ENCODE peak calls at places on chromosomes 3 and 15, in four cellular contexts. One of them, this sample, is unnamed.

GRCh38 chr3:24640330-24640877 is 145.8 kb upstream of the THRB start:
- DNase-seq in right cardiac atrium: no peak
- DNase-seq in ovary: no peak
- DNase-seq in CD4-positive, CD25-positive, alpha-beta regulatory T cell: no peak
- DNase-seq in this sample: no peak

GRCh38 chr3:31541102-31541501 is 8.4 kb downstream of the STT3B start:
- DNase-seq in ovary: no peak
- DNase-seq in CD4-positive, CD25-positive, alpha-beta regulatory T cell: peak
- DNase-seq in right cardiac atrium: no peak
- DNase-seq in this sample: no peak

GRCh38 chr15:62886431-62887071 is 156.0 kb upstream of the TPM1 start:
- DNase-seq in CD4-positive, CD25-positive, alpha-beta regulatory T cell: no peak
- DNase-seq in ovary: peak
- DNase-seq in right cardiac atrium: no peak
- DNase-seq in this sample: no peak

GRCh38 chr15:99474981-99475753 is 90.6 kb upstream of the MEF2A start:
- DNase-seq in CD4-positive, CD25-positive, alpha-beta regulatory T cell: no peak
- DNase-seq in ovary: no peak
- DNase-seq in right cardiac atrium: peak
- DNase-seq in this sample: no peak

GRCh38 chr3:63961891-63962290 is 49.7 kb upstream of the SCAANT1 start:
- DNase-seq in ovary: no peak
- DNase-seq in right cardiac atrium: no peak
- DNase-seq in CD4-positive, CD25-positive, alpha-beta regulatory T cell: peak
- DNase-seq in this sample: no peak

GRCh38 chr3:44065311-44065710 is 176.4 kb upstream of the TOPAZ1 start:
- DNase-seq in right cardiac atrium: peak
- DNase-seq in CD4-positive, CD25-positive, alpha-beta regulatory T cell: no peak
- DNase-seq in ovary: no peak
- DNase-seq in this sample: no peak

GRCh38 chr3:186465508-186465907 is 78.7 kb downstream of the CRYGS start:
- DNase-seq in CD4-positive, CD25-positive, alpha-beta regulatory T cell: no peak
- DNase-seq in ovary: no peak
- DNase-seq in right cardiac atrium: no peak
- DNase-seq in this sample: no peak

GRCh38 chr3:177514341-177515193 is 317.3 kb upstream of the TBL1XR1 start:
- DNase-seq in right cardiac atrium: no peak
- DNase-seq in ovary: no peak
- DNase-seq in CD4-positive, CD25-positive, alpha-beta regulatory T cell: no peak
- DNase-seq in this sample: no peak

GRCh38 chr3:48409291-48410201 is 20.3 kb downstream of the PLXNB1 start:
- DNase-seq in right cardiac atrium: peak
- DNase-seq in CD4-positive, CD25-positive, alpha-beta regulatory T cell: no peak
- DNase-seq in ovary: peak
- DNase-seq in this sample: no peak

GRCh38 chr15:66927326-66928077 is 137.9 kb upstream of the SMAD3 start:
- DNase-seq in ovary: no peak
- DNase-seq in CD4-positive, CD25-positive, alpha-beta regulatory T cell: no peak
- DNase-seq in right cardiac atrium: no peak
- DNase-seq in this sample: no peak

GRCh38 chr3:182392182-182392917 is 401.0 kb upstream of the ATP11B start:
- DNase-seq in ovary: no peak
- DNase-seq in right cardiac atrium: no peak
- DNase-seq in CD4-positive, CD25-positive, alpha-beta regulatory T cell: no peak
- DNase-seq in this sample: no peak

GRCh38 chr3:39090922-39091321 is 16.5 kb downstream of the GORASP1 start:
- DNase-seq in right cardiac atrium: no peak
- DNase-seq in CD4-positive, CD25-positive, alpha-beta regulatory T cell: no peak
- DNase-seq in ovary: no peak
- DNase-seq in this sample: no peak

GRCh38 chr3:24740367-24740766 is 245.7 kb upstream of the THRB start:
- DNase-seq in right cardiac atrium: no peak
- DNase-seq in CD4-positive, CD25-positive, alpha-beta regulatory T cell: no peak
- DNase-seq in ovary: no peak
- DNase-seq in this sample: no peak

GRCh38 chr3:452221-452620 is 255.7 kb downstream of the CHL1 start:
- DNase-seq in CD4-positive, CD25-positive, alpha-beta regulatory T cell: no peak
- DNase-seq in right cardiac atrium: no peak
- DNase-seq in ovary: no peak
- DNase-seq in this sample: no peak

GRCh38 chr3:101962055-101962454 is 112.7 kb downstream of the NFKBIZ start:
- DNase-seq in CD4-positive, CD25-positive, alpha-beta regulatory T cell: no peak
- DNase-seq in ovary: no peak
- DNase-seq in right cardiac atrium: no peak
- DNase-seq in this sample: no peak

GRCh38 chr15:73982251-73982962 is 9.7 kb downstream of the STOML1 start:
- DNase-seq in ovary: peak
- DNase-seq in right cardiac atrium: peak
- DNase-seq in CD4-positive, CD25-positive, alpha-beta regulatory T cell: no peak
- DNase-seq in this sample: peak

GRCh38 chr3:33790091-33790490 is 8.3 kb upstream of the PDCD6IP start:
- DNase-seq in CD4-positive, CD25-positive, alpha-beta regulatory T cell: no peak
- DNase-seq in right cardiac atrium: no peak
- DNase-seq in ovary: no peak
- DNase-seq in this sample: no peak

GRCh38 chr3:23055733-23056376 is 147.3 kb upstream of the UBE2E2 start:
- DNase-seq in right cardiac atrium: no peak
- DNase-seq in CD4-positive, CD25-positive, alpha-beta regulatory T cell: peak
- DNase-seq in ovary: no peak
- DNase-seq in this sample: no peak

GRCh38 chr3:72149645-72150044 is 364.7 kb upstream of the PROK2 start:
- DNase-seq in CD4-positive, CD25-positive, alpha-beta regulatory T cell: no peak
- DNase-seq in ovary: no peak
- DNase-seq in right cardiac atrium: no peak
- DNase-seq in this sample: no peak

GRCh38 chr3:5116568-5116967 is 5.5 kb upstream of the ARL8B start:
- DNase-seq in CD4-positive, CD25-positive, alpha-beta regulatory T cell: no peak
- DNase-seq in right cardiac atrium: no peak
- DNase-seq in ovary: no peak
- DNase-seq in this sample: no peak

GRCh38 chr15:69666921-69667811 is 214.5 kb downstream of the RPLP1 start:
- DNase-seq in ovary: no peak
- DNase-seq in CD4-positive, CD25-positive, alpha-beta regulatory T cell: no peak
- DNase-seq in right cardiac atrium: no peak
- DNase-seq in this sample: no peak

GRCh38 chr3:40229411-40229810 is 80.1 kb upstream of the EIF1B start:
- DNase-seq in CD4-positive, CD25-positive, alpha-beta regulatory T cell: no peak
- DNase-seq in right cardiac atrium: peak
- DNase-seq in ovary: no peak
- DNase-seq in this sample: no peak

GRCh38 chr3:171676600-171677175 is 133.6 kb downstream of the PLD1 start:
- DNase-seq in ovary: no peak
- DNase-seq in CD4-positive, CD25-positive, alpha-beta regulatory T cell: no peak
- DNase-seq in right cardiac atrium: peak
- DNase-seq in this sample: no peak

GRCh38 chr3:171007316-171007715 is 19.2 kb downstream of the SLC2A2 start:
- DNase-seq in ovary: no peak
- DNase-seq in CD4-positive, CD25-positive, alpha-beta regulatory T cell: no peak
- DNase-seq in right cardiac atrium: no peak
- DNase-seq in this sample: no peak

GRCh38 chr3:57110797-57111196 is 50.3 kb downstream of the SPATA12 start:
- DNase-seq in CD4-positive, CD25-positive, alpha-beta regulatory T cell: no peak
- DNase-seq in right cardiac atrium: no peak
- DNase-seq in ovary: no peak
- DNase-seq in this sample: no peak

GRCh38 chr3:112011376-112011940 is 12.7 kb downstream of the TAGLN3 start:
- DNase-seq in CD4-positive, CD25-positive, alpha-beta regulatory T cell: no peak
- DNase-seq in right cardiac atrium: no peak
- DNase-seq in ovary: no peak
- DNase-seq in this sample: no peak

GRCh38 chr3:10688126-10688525 is 127.9 kb upstream of the SLC6A11 start:
- DNase-seq in CD4-positive, CD25-positive, alpha-beta regulatory T cell: no peak
- DNase-seq in right cardiac atrium: no peak
- DNase-seq in ovary: no peak
- DNase-seq in this sample: no peak

GRCh38 chr3:45464336-45464809 is 76.0 kb downstream of the LARS2 start:
- DNase-seq in CD4-positive, CD25-positive, alpha-beta regulatory T cell: peak
- DNase-seq in ovary: no peak
- DNase-seq in right cardiac atrium: peak
- DNase-seq in this sample: no peak

GRCh38 chr15:77456746-77457618 is 36.3 kb downstream of the HMG20A start:
- DNase-seq in right cardiac atrium: no peak
- DNase-seq in ovary: no peak
- DNase-seq in CD4-positive, CD25-positive, alpha-beta regulatory T cell: no peak
- DNase-seq in this sample: no peak

GRCh38 chr3:48352546-48352945 is 19.1 kb upstream of the SPINK8 start:
- DNase-seq in ovary: no peak
- DNase-seq in CD4-positive, CD25-positive, alpha-beta regulatory T cell: no peak
- DNase-seq in right cardiac atrium: no peak
- DNase-seq in this sample: no peak

GRCh38 chr15:95025924-95026728 is 794.8 kb downstream of the MCTP2 start:
- DNase-seq in right cardiac atrium: peak
- DNase-seq in ovary: peak
- DNase-seq in CD4-positive, CD25-positive, alpha-beta regulatory T cell: no peak
- DNase-seq in this sample: no peak

GRCh38 chr3:28467414-28467813 is 118.8 kb upstream of the AZI2 start:
- DNase-seq in ovary: no peak
- DNase-seq in CD4-positive, CD25-positive, alpha-beta regulatory T cell: no peak
- DNase-seq in right cardiac atrium: no peak
- DNase-seq in this sample: no peak

GRCh38 chr3:190538288-190538687 is 24.4 kb downstream of the IL1RAP start:
- DNase-seq in CD4-positive, CD25-positive, alpha-beta regulatory T cell: no peak
- DNase-seq in ovary: no peak
- DNase-seq in right cardiac atrium: no peak
- DNase-seq in this sample: no peak

GRCh38 chr3:87261925-87262324 is 14.5 kb downstream of the POU1F1 start:
- DNase-seq in ovary: no peak
- DNase-seq in right cardiac atrium: no peak
- DNase-seq in CD4-positive, CD25-positive, alpha-beta regulatory T cell: no peak
- DNase-seq in this sample: no peak

GRCh38 chr3:76442374-76442915 is 597.5 kb upstream of the ROBO2 start:
- DNase-seq in right cardiac atrium: no peak
- DNase-seq in CD4-positive, CD25-positive, alpha-beta regulatory T cell: no peak
- DNase-seq in ovary: no peak
- DNase-seq in this sample: no peak

GRCh38 chr3:56939759-56940323 is 120.6 kb upstream of the SPATA12 start:
- DNase-seq in ovary: no peak
- DNase-seq in right cardiac atrium: no peak
- DNase-seq in CD4-positive, CD25-positive, alpha-beta regulatory T cell: no peak
- DNase-seq in this sample: no peak

GRCh38 chr15:40550381-40551037 is 14.3 kb downstream of the CCDC32 start:
- DNase-seq in right cardiac atrium: no peak
- DNase-seq in CD4-positive, CD25-positive, alpha-beta regulatory T cell: no peak
- DNase-seq in ovary: no peak
- DNase-seq in this sample: no peak

GRCh38 chr3:153138267-153139210 is 23.5 kb upstream of the RAP2B start:
- DNase-seq in ovary: no peak
- DNase-seq in CD4-positive, CD25-positive, alpha-beta regulatory T cell: no peak
- DNase-seq in right cardiac atrium: peak
- DNase-seq in this sample: no peak
- H3K27ac ChIP-seq in ovary: no peak
- H3K27ac ChIP-seq in CD4-positive, CD25-positive, alpha-beta regulatory T cell: no peak
- H3K27ac ChIP-seq in right cardiac atrium: no peak
- H3K27ac ChIP-seq in this sample: no peak

GRCh38 chr3:153163349-153164008 is 1.5 kb downstream of the RAP2B start:
- DNase-seq in ovary: no peak
- DNase-seq in CD4-positive, CD25-positive, alpha-beta regulatory T cell: no peak
- DNase-seq in right cardiac atrium: no peak
- DNase-seq in this sample: no peak
- H3K27ac ChIP-seq in ovary: peak
- H3K27ac ChIP-seq in CD4-positive, CD25-positive, alpha-beta regulatory T cell: peak
- H3K27ac ChIP-seq in right cardiac atrium: peak
- H3K27ac ChIP-seq in this sample: peak

GRCh38 chr3:105877625-105877913 is 8.8 kb upstream of the CBLB start:
- DNase-seq in right cardiac atrium: no peak
- DNase-seq in CD4-positive, CD25-positive, alpha-beta regulatory T cell: no peak
- DNase-seq in ovary: no peak
- DNase-seq in this sample: no peak
- H3K27ac ChIP-seq in right cardiac atrium: no peak
- H3K27ac ChIP-seq in CD4-positive, CD25-positive, alpha-beta regulatory T cell: no peak
- H3K27ac ChIP-seq in ovary: no peak
- H3K27ac ChIP-seq in this sample: no peak

DNA sequence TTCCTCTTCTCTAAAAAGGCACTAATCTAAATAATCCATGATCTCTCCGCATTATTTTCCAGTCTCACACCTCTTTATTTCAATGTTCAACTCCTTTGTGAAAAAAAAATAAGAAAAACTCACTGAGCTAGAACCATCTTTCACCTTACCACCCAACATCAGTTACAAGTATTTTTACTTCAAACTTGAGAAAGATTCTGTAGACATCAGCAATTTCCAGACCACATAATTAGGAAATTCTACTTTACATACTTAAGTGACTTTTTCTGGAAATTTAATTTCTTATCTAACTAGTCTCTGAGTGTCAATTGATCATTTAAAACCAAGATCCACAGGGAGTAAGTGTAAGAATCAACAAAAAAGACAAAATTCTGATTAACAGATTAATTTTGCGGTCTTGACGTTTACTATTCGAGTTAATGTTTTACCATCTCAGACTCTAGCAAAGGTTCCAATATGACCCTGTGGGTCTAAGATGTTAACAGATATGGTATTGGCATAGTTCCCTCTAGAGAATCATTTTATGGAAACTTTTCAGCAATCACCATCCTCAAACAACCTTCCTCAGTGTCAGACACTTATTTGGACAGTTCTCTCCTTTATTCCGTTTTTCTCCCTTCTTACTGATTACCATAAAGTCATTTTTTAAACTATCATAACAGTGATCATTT is 5.1 kb downstream of the ATP13A3 start:
- DNase-seq in CD4-positive, CD25-positive, alpha-beta regulatory T cell: no peak
- DNase-seq in ovary: no peak
- DNase-seq in right cardiac atrium: no peak
- DNase-seq in this sample: no peak
- H3K27ac ChIP-seq in CD4-positive, CD25-positive, alpha-beta regulatory T cell: no peak
- H3K27ac ChIP-seq in ovary: no peak
- H3K27ac ChIP-seq in right cardiac atrium: no peak
- H3K27ac ChIP-seq in this sample: no peak

DNA sequence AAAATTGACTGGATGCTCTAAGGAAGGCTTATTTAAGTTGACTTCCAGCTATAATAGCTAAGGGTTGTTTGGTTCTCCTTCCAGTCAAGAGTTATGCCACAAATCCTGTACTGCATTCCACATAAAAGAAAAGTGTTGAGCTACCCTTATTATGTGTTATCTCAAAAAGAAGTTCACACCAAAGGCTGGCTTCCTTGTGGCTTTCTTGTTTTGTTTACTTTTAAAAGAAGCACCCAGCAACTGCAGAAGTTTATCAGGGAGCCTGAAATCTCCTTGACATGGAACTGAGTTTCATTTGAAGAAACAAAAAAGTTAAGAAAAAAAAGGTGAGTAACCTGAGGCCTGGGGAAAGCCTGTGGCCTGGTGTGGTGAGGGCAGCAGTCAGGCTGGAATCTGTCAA is 10.2 kb downstream of the MGLL start:
- DNase-seq in ovary: no peak
- DNase-seq in right cardiac atrium: no peak
- DNase-seq in CD4-positive, CD25-positive, alpha-beta regulatory T cell: no peak
- DNase-seq in this sample: no peak
- H3K27ac ChIP-seq in ovary: no peak
- H3K27ac ChIP-seq in right cardiac atrium: no peak
- H3K27ac ChIP-seq in CD4-positive, CD25-positive, alpha-beta regulatory T cell: no peak
- H3K27ac ChIP-seq in this sample: no peak

This sample was measured in substantia nigra.